ENCODE peak calls at places on chromosomes 11 and 22, in four cellular contexts. A is nephron progenitor cell, C is endothelial cell, B is cardiac fibroblast. S is an unnamed sample.

GRCh38 chr11:33557201-33557600 is 143.4 kb downstream of the C11orf91 start:
- DNase-seq in C (no peak), A (no peak), B (peak; percentile 79), S (no peak)

GRCh38 chr11:91761406-91762027 is 463.1 kb upstream of the FAT3 start:
- DNase-seq in A (peak; percentile 6), C (no peak), B (no peak), S (no peak)

GRCh38 chr22:21098099-21098671 is 52.4 kb downstream of the LRRC74B start:
- DNase-seq in B (peak; percentile 9), A (no peak), C (no peak), S (peak; percentile 37)

GRCh38 chr22:19450363-19451175 is 3.1 kb upstream of the C22orf39 start:
- DNase-seq in A (no peak), C (no peak), B (peak; percentile 55), S (no peak)

GRCh38 chr22:25028841-25029141 is 76.3 kb downstream of the KIAA1671 start:
- DNase-seq in B (no peak), C (no peak), A (no peak), S (no peak)

GRCh38 chr22:37601540-37602442 is 6.8 kb upstream of the GGA1 start:
- DNase-seq in A (peak; percentile 52), B (peak; percentile 35), C (no peak), S (no peak)

GRCh38 chr22:47802446-47802845 is 1040.0 kb downstream of the TBC1D22A start:
- DNase-seq in B (no peak), C (no peak), A (peak; percentile 10), S (no peak)

GRCh38 chr11:9269492-9270030 is 4.4 kb upstream of the DENND5A start:
- DNase-seq in B (peak; percentile 34), C (no peak), A (no peak), S (no peak)

GRCh38 chr11:102464037-102464436 is 11.5 kb upstream of the TMEM123 start:
- DNase-seq in A (no peak), C (no peak), B (no peak), S (no peak)

GRCh38 chr22:43039800-43040199 is 24.9 kb upstream of the PACSIN2 start:
- DNase-seq in B (no peak), C (no peak), A (no peak), S (no peak)

GRCh38 chr11:120137611-120138521 is at the start of gene TRIM29:
- DNase-seq in B (no peak), A (no peak), C (peak; percentile 1), S (no peak)

GRCh38 chr22:46239261-46240048 is 10.6 kb downstream of the CDPF1 start:
- DNase-seq in C (no peak), B (no peak), A (no peak), S (peak; percentile 35)

GRCh38 chr22:45919504-45920286 is 57.3 kb downstream of the WNT7B start:
- DNase-seq in C (no peak), A (no peak), B (no peak), S (no peak)

GRCh38 chr11:64924910-64925284 is 408 bp downstream of the PPP2R5B start:
- DNase-seq in C (peak; percentile 20), A (no peak), B (peak; percentile 13), S (peak; percentile 17)

GRCh38 chr11:10735532-10736465 is 15.2 kb upstream of the CTR9 start:
- DNase-seq in A (peak; percentile 98), B (peak; percentile 98), C (peak; percentile 99), S (peak; percentile 96)

GRCh38 chr11:2673250-2673610 is 26.6 kb downstream of the KCNQ1OT1 start:
- DNase-seq in A (no peak), B (no peak), C (no peak), S (no peak)

GRCh38 chr11:64900263-64900678 is 16.7 kb downstream of the ATG2A start:
- DNase-seq in B (peak; percentile 39), A (no peak), C (no peak), S (peak; percentile 82)

GRCh38 chr11:6249822-6250555 is 9.6 kb upstream of the CCKBR start:
- DNase-seq in C (no peak), A (no peak), B (peak; percentile 80), S (no peak)

GRCh38 chr11:119518746-119519382 is 95.9 kb upstream of the THY1 start:
- DNase-seq in A (peak; percentile 81), C (peak; percentile 64), B (peak; percentile 24), S (peak; percentile 46)

DNA sequence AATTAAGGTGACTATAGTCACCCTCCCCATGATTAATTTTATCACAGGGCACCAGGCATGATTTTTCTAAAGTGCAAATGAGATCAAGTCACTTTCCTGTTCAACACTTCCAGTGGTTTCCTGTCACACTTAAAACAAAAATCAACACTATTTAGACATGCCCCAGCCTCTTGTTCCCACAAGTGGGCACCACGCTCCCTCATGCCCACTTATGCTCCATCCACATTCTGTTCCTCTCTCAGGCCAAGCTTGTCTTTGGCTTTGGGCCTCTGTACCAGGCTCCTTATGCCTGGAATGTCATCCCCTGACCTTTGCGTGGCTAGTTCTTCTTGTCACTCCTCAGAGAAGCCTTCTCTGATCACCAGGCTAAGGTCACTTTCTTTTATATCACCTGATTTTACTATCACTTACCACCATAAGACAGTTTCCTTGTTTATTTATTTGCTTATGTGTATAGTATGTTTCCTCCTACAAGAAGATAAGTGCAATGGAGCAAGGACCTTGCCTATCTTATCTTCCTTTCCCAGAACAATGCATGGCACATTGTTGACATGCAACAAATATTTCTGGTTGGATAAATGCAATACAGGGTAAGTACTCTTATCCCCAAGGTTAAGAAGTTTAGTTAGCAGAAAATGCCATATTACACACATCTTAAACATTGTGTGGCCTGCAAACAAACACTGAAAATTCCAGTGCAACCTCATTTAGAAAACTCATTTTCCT is 50.9 kb upstream of the PANX1 start:
- DNase-seq in C (no peak), A (no peak), B (no peak), S (no peak)
- TF ChIP-seq CTCF in C (no peak), A (no peak), B (no peak), S (no peak)

DNA sequence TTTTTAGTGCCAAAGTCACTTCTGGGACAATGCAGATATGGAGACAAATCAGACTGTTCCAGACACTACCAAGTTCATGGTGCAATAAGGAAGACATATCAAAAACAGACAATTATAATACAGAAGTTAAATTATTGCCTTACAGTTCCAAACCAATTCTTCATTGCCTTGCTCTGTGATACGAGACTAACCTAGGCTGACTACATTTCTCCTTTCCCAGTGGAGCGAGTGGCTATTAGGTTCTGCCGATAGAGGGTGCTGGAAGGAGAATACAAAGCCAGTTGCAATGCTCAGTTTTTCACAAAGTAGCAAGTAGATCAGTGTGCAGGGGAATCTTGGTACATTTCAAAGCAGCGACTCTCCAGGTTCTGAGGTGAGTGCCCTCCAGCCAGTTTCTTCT is 67.8 kb downstream of the FAM168A start:
- DNase-seq in C (peak; percentile 7), B (no peak), A (no peak), S (no peak)
- TF ChIP-seq CTCF in C (peak; percentile 43), B (peak; percentile 41), A (no peak), S (no peak)

GRCh38 chr11:114399490-114399889 is 821 bp downstream of the C11orf71 start:
- DNase-seq in A (no peak), B (no peak), C (no peak), S (no peak)

GRCh38 chr11:114398303-114398920 is 1.9 kb downstream of the C11orf71 start:
- DNase-seq in A (no peak), B (no peak), C (no peak), S (no peak)

GRCh38 chr11:114399903-114400221 is 449 bp downstream of the C11orf71 start:
- DNase-seq in C (peak; percentile 53), B (no peak), A (peak; percentile 74), S (no peak)

GRCh38 chr11:114400974-114401223 is 433 bp downstream of the RBM7 start:
- DNase-seq in C (no peak), A (no peak), B (no peak), S (no peak)

DNA sequence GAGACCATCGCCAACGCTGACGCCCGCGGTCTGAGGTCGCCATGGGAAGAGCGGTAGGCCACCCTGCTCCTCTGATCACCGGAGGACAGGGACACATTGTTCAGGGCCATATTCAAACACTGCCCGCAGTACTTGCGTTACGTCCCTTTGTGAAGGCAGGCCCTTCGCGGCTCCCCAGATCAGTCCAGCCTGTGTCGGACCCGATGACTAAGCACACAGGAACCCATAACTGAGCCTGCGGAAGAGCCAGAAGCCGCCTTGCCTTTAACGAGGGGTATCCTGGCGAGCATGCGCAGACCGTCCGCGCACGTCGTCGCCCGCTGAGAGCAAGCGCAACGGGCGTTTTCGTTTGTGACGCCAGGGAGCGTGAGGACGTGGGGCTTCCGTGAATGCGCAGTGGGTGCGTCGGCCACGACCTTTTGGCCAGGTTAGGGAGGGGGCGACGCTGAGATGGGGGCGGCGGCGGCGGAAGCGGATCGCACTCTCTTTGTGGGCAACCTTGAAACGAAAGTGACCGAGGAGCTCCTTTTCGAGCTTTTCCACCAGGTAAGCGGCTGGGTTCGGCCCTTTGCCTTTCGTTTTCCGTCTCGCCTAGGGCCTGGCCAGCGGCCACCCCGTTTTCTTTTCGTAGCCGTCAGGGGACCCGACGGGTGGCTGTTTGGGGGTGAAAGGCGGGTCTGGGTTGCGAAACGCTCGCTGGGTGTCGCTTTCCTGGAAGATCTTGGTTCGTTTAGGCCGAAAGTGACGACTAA is at the start of the genes C11orf71 and RBM7:
- DNase-seq in B (peak; percentile 99), A (peak; percentile 96), C (peak; percentile 96), S (peak; percentile 98)
- TF ChIP-seq CTCF in B (no peak), A (no peak), C (no peak), S (no peak)

GRCh38 chr11:133162228-133162627 is 370.1 kb downstream of the OPCML start:
- DNase-seq in A (no peak), C (no peak), B (no peak), S (no peak)

GRCh38 chr11:133164986-133165385 is 367.3 kb downstream of the OPCML start:
- DNase-seq in B (no peak), C (no peak), A (no peak), S (no peak)

GRCh38 chr11:133160754-133161153 is 371.5 kb downstream of the OPCML start:
- DNase-seq in B (no peak), C (no peak), A (no peak), S (no peak)

GRCh38 chr11:133168016-133168415 is 364.3 kb downstream of the OPCML start:
- DNase-seq in A (no peak), B (no peak), C (no peak), S (no peak)

DNA sequence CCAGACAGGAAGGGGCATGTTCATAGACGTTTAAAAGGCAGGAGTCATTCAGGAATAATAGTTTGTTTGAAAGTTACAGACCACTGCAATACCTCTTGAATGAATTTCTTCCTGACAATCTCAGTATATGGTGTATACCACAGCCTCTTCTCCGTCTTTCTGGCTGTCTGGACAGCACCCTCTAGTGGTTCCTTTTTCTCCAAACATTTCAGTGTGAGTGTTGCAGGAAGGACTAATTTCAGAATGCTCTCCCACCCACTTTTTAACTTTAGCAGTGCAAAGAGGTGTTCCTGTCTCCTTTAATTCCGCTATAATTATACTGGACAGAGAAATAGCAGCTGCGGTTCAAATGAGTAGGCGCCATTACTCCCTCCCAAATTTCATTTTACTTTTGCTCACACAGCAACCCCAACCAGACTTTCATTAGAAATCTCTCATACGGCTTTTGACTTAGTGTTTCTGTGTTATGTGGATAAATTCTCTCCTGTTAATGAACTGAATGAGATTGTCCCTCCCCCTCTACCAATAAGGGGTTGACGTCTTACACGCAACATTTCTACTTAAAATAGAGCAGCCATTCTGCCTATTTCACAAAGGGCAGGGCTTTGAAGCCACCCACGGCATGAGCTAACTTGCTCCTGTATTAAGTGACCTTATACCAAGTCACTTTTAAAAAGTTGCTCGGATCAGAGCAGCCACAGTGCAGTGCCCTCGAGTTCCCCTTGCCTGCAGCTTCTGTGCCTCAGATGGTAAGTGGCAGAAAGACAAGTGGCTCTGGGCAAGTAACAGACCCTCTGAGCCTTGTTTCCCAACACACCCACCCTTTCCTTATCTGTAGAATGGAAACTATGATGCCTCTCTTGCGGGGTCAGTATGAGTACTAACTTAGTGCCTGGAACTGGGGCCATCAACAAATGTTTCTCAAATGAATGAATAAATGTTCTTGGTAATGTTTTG is 368.6 kb downstream of the OPCML start:
- DNase-seq in C (peak; percentile 45), A (peak; percentile 21), B (peak; percentile 31), S (no peak)
- TF ChIP-seq CTCF in C (peak; percentile 76), A (peak; percentile 84), B (peak; percentile 29), S (peak; percentile 45)